ENCODE peak calls at places on chromosomes 4 and X, in eight cellular contexts. R is H1; M is SW 1271; W is lower leg skin; U is C1 segment of cervical spinal cord; O is bronchial epithelial cell; V is T-helper 2 cell treated with Interferon-gamma antibody and Interleukin-4, amounts not matched to agents 5 μg/mL and 100 μg/mL, for 36 hours; K is NCI-H748 treated with DMSO at 0.1 percent for 48 hours. F is an unnamed sample.

GRCh38 chr4:140284449-140284848 is 89.0 kb upstream of the SCOC start:
- DNase-seq in R (no peak), M (no peak), W (no peak), U (no peak), O (no peak), V (no peak), K (no peak), F (no peak)

GRCh38 chr4:83866821-83867220 is 330.9 kb downstream of the GPAT3 start:
- DNase-seq in R (no peak), M (no peak), W (no peak), U (no peak), O (peak), V (no peak), K (no peak), F (no peak)

GRCh38 chrX:152824841-152825374 is 5.6 kb downstream of the CETN2 start:
- DNase-seq in R (no peak), M (no peak), W (no peak), U (no peak), O (peak), V (no peak), K (no peak), F (no peak)

GRCh38 chr4:35559559-35560365 is 684.6 kb downstream of the ARAP2 start:
- DNase-seq in R (no peak), M (no peak), W (no peak), U (no peak), O (no peak), V (no peak), K (no peak), F (no peak)

GRCh38 chrX:10280061-10280460 is 123.3 kb downstream of the CLCN4 start:
- DNase-seq in R (no peak), M (no peak), W (peak), U (no peak), O (no peak), V (no peak), K (peak), F (no peak)

GRCh38 chr4:19850909-19851308 is 400.8 kb upstream of the SLIT2 start:
- DNase-seq in R (no peak), M (no peak), W (no peak), U (no peak), O (peak), V (no peak), K (no peak), F (no peak)

GRCh38 chr4:34464196-34464595 is 1780.1 kb downstream of the ARAP2 start:
- DNase-seq in R (no peak), M (no peak), W (no peak), U (no peak), O (no peak), V (no peak), K (no peak), F (no peak)

GRCh38 chrX:73562986-73563739 is at the start of gene CHIC1:
- DNase-seq in R (peak), M (peak), W (peak), U (peak), O (peak), V (peak), K (peak), F (peak)

GRCh38 chrX:50905334-50905733 is 5.2 kb upstream of the BMP15 start:
- DNase-seq in R (peak), M (no peak), W (no peak), U (no peak), O (no peak), V (no peak), K (no peak), F (no peak)

GRCh38 chr4:174041555-174042110 is 241.8 kb downstream of the FBXO8 start:
- DNase-seq in R (no peak), M (no peak), W (no peak), U (no peak), O (no peak), V (no peak), K (peak), F (no peak)

GRCh38 chr4:81466841-81467671 is 4.7 kb downstream of the RASGEF1B start:
- DNase-seq in R (peak), M (no peak), W (peak), U (no peak), O (peak), V (peak), K (peak), F (no peak)

GRCh38 chr4:6419452-6420028 is 52.9 kb downstream of the PPP2R2C start:
- DNase-seq in R (no peak), M (no peak), W (no peak), U (no peak), O (no peak), V (no peak), K (no peak), F (no peak)

GRCh38 chrX:23782455-23782854 is 518 bp upstream of the SAT1 start:
- DNase-seq in R (no peak), M (peak), W (no peak), U (no peak), O (no peak), V (no peak), K (no peak), F (no peak)

GRCh38 chr4:41631538-41631937 is 93.6 kb downstream of the LIMCH1 start:
- DNase-seq in R (no peak), M (no peak), W (no peak), U (no peak), O (no peak), V (no peak), K (no peak), F (no peak)

GRCh38 chr4:158805628-158806471 is 37.0 kb downstream of the FNIP2 start:
- DNase-seq in R (no peak), M (no peak), W (peak), U (no peak), O (peak), V (no peak), K (no peak), F (no peak)

GRCh38 chrX:72308566-72309296 is 3.0 kb upstream of the CITED1 start:
- DNase-seq in R (peak), M (no peak), W (peak), U (peak), O (peak), V (peak), K (no peak), F (no peak)

GRCh38 chrX:17692709-17693346 is 44.5 kb upstream of the SCML1 start:
- DNase-seq in R (no peak), M (no peak), W (no peak), U (no peak), O (peak), V (no peak), K (no peak), F (no peak)

GRCh38 chr4:108168672-108169562 is at the start of gene LEF1:
- DNase-seq in R (peak), M (no peak), W (no peak), U (no peak), O (no peak), V (peak), K (peak), F (no peak)